ENCODE peak calls at places on chromosomes 11 and 22, in nine cellular contexts. N, H, D, S, M, B, K, E and G are unnamed samples.

GRCh38 chr22:49334589-49334873 is 493.1 kb downstream of the BRD1 start:
- DNase-seq in N (no peak), H (no peak), E (no peak), M (no peak), D (no peak), S (no peak), K (no peak), B (no peak), G (no peak)

GRCh38 chr11:124194696-124195418 is 11.7 kb downstream of the OR10D3 start:
- DNase-seq in E (no peak), H (peak; percentile 56), M (no peak), B (no peak), K (peak; percentile 49), D (peak; percentile 7), N (no peak), S (peak; percentile 85), G (peak; percentile 49)

GRCh38 chr22:45129703-45130524 is 33.8 kb upstream of the NUP50 start:
- DNase-seq in D (no peak), N (no peak), H (peak; percentile 72), K (no peak), S (no peak), E (no peak), B (no peak), M (no peak), G (no peak)

GRCh38 chr22:50456466-50457234 is 18.2 kb downstream of the SBF1 start:
- DNase-seq in D (no peak), N (no peak), K (no peak), S (no peak), M (no peak), H (no peak), B (no peak), E (no peak), G (no peak)

GRCh38 chr22:33325232-33326004 is 267.2 kb upstream of the SYN3 start:
- DNase-seq in B (no peak), M (no peak), D (no peak), S (peak; percentile 32), K (peak; percentile 72), N (no peak), H (no peak), E (no peak), G (no peak)

GRCh38 chr11:116725434-116726221 is 47.2 kb downstream of the BUD13 start:
- DNase-seq in K (no peak), H (no peak), S (peak; percentile 56), D (peak; percentile 2), B (no peak), E (peak; percentile 28), N (peak; percentile 30), M (no peak), G (no peak)

GRCh38 chr22:29054251-29054767 is 7.3 kb downstream of the C22orf31 start:
- DNase-seq in M (no peak), D (no peak), B (no peak), S (no peak), H (no peak), K (no peak), N (no peak), E (no peak), G (no peak)

GRCh38 chr11:66056541-66056940 is 4.4 kb downstream of the SF3B2 start:
- DNase-seq in D (no peak), K (no peak), N (no peak), B (no peak), M (no peak), E (no peak), S (no peak), H (no peak), G (no peak)

GRCh38 chr22:46063861-46064235 is 86.5 kb upstream of the PPARA start:
- DNase-seq in D (peak; percentile 30), M (no peak), E (no peak), N (no peak), H (no peak), K (no peak), B (no peak), S (no peak), G (no peak)

GRCh38 chr22:33884829-33885228 is 35.4 kb downstream of the LARGE1 start:
- DNase-seq in H (no peak), E (no peak), K (no peak), S (no peak), N (no peak), B (no peak), M (no peak), D (no peak), G (no peak)

GRCh38 chr22:47286590-47286989 is 524.1 kb downstream of the TBC1D22A start:
- DNase-seq in N (no peak), B (no peak), K (no peak), E (no peak), D (no peak), H (no peak), M (no peak), S (no peak), G (no peak)

GRCh38 chr11:44096360-44097188 is 1.1 kb downstream of the EXT2 start:
- DNase-seq in N (no peak), H (no peak), M (no peak), D (peak; percentile 36), B (peak; percentile 0), K (peak; percentile 86), S (no peak), E (no peak), G (no peak)

GRCh38 chr11:68841718-68842426 is at the start of gene CPT1A:
- DNase-seq in M (no peak), B (peak; percentile 57), H (peak; percentile 82), K (peak; percentile 56), D (peak; percentile 50), E (peak; percentile 27), N (peak; percentile 71), S (peak; percentile 75), G (peak; percentile 68)

GRCh38 chr11:130237282-130238006 is 77.3 kb downstream of the ZBTB44 start:
- DNase-seq in E (no peak), N (no peak), D (no peak), H (no peak), K (no peak), M (no peak), B (no peak), S (no peak), G (no peak)

GRCh38 chr11:95154514-95154913 is 64.9 kb downstream of the ENDOD1 start:
- DNase-seq in H (peak; percentile 81), K (peak; percentile 55), M (no peak), E (peak; percentile 13), S (peak; percentile 59), N (peak; percentile 48), B (no peak), D (no peak), G (no peak)

GRCh38 chr11:68412593-68413475 is 47.7 kb upstream of the PPP6R3 start:
- DNase-seq in M (no peak), B (no peak), N (no peak), H (peak; percentile 87), S (no peak), D (peak; percentile 84), E (no peak), K (no peak), G (no peak)

GRCh38 chr22:39556970-39557811 is 13.4 kb upstream of the CACNA1I start:
- DNase-seq in B (peak; percentile 19), H (peak; percentile 52), K (no peak), S (peak; percentile 22), N (peak; percentile 63), M (no peak), D (no peak), E (peak; percentile 41), G (no peak)

GRCh38 chr11:122656631-122657101 is 1.1 kb downstream of the UBASH3B start:
- DNase-seq in K (peak; percentile 54), S (no peak), H (peak; percentile 52), M (peak; percentile 53), D (peak; percentile 39), N (peak; percentile 31), E (no peak), B (peak; percentile 6), G (no peak)

GRCh38 chr11:95908826-95909225 is 15.1 kb downstream of the MTMR2 start:
- DNase-seq in N (no peak), E (no peak), D (peak; percentile 49), M (no peak), B (no peak), H (no peak), S (peak; percentile 50), K (no peak), G (no peak)

GRCh38 chr11:122882189-122882808 is at the start of gene JHY:
- DNase-seq in E (no peak), D (no peak), K (no peak), S (no peak), H (no peak), N (no peak), B (no peak), M (no peak), G (no peak)

GRCh38 chr22:35766654-35767580 is 49.2 kb downstream of the APOL5 start:
- DNase-seq in B (no peak), E (no peak), D (peak; percentile 37), N (no peak), K (no peak), H (no peak), M (no peak), S (no peak), G (no peak)

GRCh38 chr11:110896358-110896757 is 184.1 kb upstream of the ARHGAP20 start:
- DNase-seq in N (peak; percentile 60), E (no peak), D (peak; percentile 93), K (no peak), H (no peak), S (peak; percentile 91), M (no peak), B (no peak), G (no peak)

GRCh38 chr11:115886111-115886733 is 382.0 kb upstream of the CADM1 start:
- DNase-seq in H (no peak), B (no peak), D (no peak), N (no peak), M (no peak), S (no peak), K (no peak), E (no peak), G (no peak)

GRCh38 chr11:23311986-23312940 is 452.0 kb upstream of the CCDC179 start:
- DNase-seq in M (no peak), B (no peak), E (no peak), S (peak; percentile 51), D (peak; percentile 84), N (no peak), K (no peak), H (no peak), G (no peak)